ENCODE peak calls at places on chromosome 18, in seven cellular contexts. N is psoas muscle, D is uterus, L is AG04450, R is cardiac muscle cell, Q is stomach, J is heart right ventricle. T is an unnamed sample.
A peak's percentile ranks its signal among the peaks of the same experiment; 100 is the strongest.

GRCh38 chr18:60064271-60064670 is 164.5 kb downstream of the PMAIP1 start:
- DNase-seq in N (no peak), D (no peak), L (no peak), R (no peak), Q (no peak), J (no peak), T (no peak)

GRCh38 chr18:25102657-25103056 is 249.3 kb downstream of the ZNF521 start:
- DNase-seq in N (no peak), D (no peak), L (no peak), R (no peak), Q (no peak), J (no peak), T (no peak)

GRCh38 chr18:45860971-45861370 is 35.5 kb downstream of the SIGLEC15 start:
- DNase-seq in N (no peak), D (no peak), L (no peak), R (no peak), Q (no peak), J (no peak), T (no peak)

GRCh38 chr18:58287626-58288289 is 243.7 kb downstream of the NEDD4L start:
- DNase-seq in N (no peak), D (no peak), L (no peak), R (no peak), Q (peak; percentile 51), J (no peak), T (no peak)

GRCh38 chr18:52499646-52500045 is 159.6 kb downstream of the DCC start:
- DNase-seq in N (no peak), D (no peak), L (no peak), R (no peak), Q (no peak), J (no peak), T (no peak)

GRCh38 chr18:28189400-28190239 is 12.7 kb upstream of the CDH2 start:
- DNase-seq in N (no peak), D (no peak), L (peak; percentile 56), R (peak; percentile 88), Q (peak; percentile 58), J (no peak), T (no peak)

GRCh38 chr18:23658296-23658695 is 4.4 kb downstream of the ANKRD29 start:
- DNase-seq in N (no peak), D (no peak), L (no peak), R (no peak), Q (no peak), J (no peak), T (no peak)

GRCh38 chr18:41985914-41986313 is 30.9 kb downstream of the PIK3C3 start:
- DNase-seq in N (no peak), D (no peak), L (no peak), R (no peak), Q (no peak), J (no peak), T (no peak)

GRCh38 chr18:9673296-9674251 is 34.5 kb upstream of the RAB31 start:
- DNase-seq in N (no peak), D (no peak), L (no peak), R (peak; percentile 81), Q (peak; percentile 74), J (no peak), T (no peak)

GRCh38 chr18:76475450-76476203 is 19.4 kb downstream of the ZNF516 start:
- DNase-seq in N (peak; percentile 75), D (no peak), L (no peak), R (no peak), Q (no peak), J (no peak), T (no peak)

GRCh38 chr18:22700920-22701319 is 232.2 kb upstream of the RBBP8 start:
- DNase-seq in N (no peak), D (no peak), L (no peak), R (no peak), Q (no peak), J (no peak), T (no peak)

GRCh38 chr18:64202836-64203235 is 53.9 kb upstream of the LINC00305 start:
- DNase-seq in N (no peak), D (no peak), L (no peak), R (peak; percentile 1), Q (no peak), J (no peak), T (no peak)

GRCh38 chr18:66958309-66958708 is 354.4 kb upstream of the CDH19 start:
- DNase-seq in N (no peak), D (no peak), L (no peak), R (no peak), Q (no peak), J (no peak), T (no peak)

GRCh38 chr18:44771957-44772917 is 91.5 kb downstream of the SETBP1 start:
- DNase-seq in N (no peak), D (peak; percentile 34), L (no peak), R (no peak), Q (peak; percentile 31), J (peak; percentile 15), T (no peak)

GRCh38 chr18:35817604-35818352 is 154.7 kb upstream of the RMP24 start:
- DNase-seq in N (no peak), D (no peak), L (no peak), R (no peak), Q (no peak), J (no peak), T (no peak)

GRCh38 chr18:58694221-58694620 is 23.0 kb downstream of the MALT1 start:
- DNase-seq in N (no peak), D (no peak), L (no peak), R (no peak), Q (no peak), J (no peak), T (no peak)

GRCh38 chr18:75407468-75408437 is 19.8 kb downstream of the SMIM21 start:
- DNase-seq in N (no peak), D (no peak), L (peak; percentile 3), R (peak; percentile 23), Q (no peak), J (no peak), T (no peak)

GRCh38 chr18:7117390-7118355 is at the start of gene LAMA1:
- DNase-seq in N (no peak), D (no peak), L (no peak), R (peak; percentile 74), Q (no peak), J (no peak), T (no peak)

GRCh38 chr18:48317781-48318381 is 91.3 kb downstream of the ZBTB7C start:
- DNase-seq in N (no peak), D (no peak), L (no peak), R (no peak), Q (no peak), J (no peak), T (no peak)
- TF ChIP-seq CTCF in N (peak; percentile 17), D (no peak), L (no peak), R (no peak), Q (no peak), J (peak; percentile 29), T (peak; percentile 14)

GRCh38 chr18:56146565-56146964 is 491.8 kb downstream of the TXNL1 start:
- DNase-seq in N (no peak), D (no peak), L (no peak), R (no peak), Q (no peak), J (no peak), T (no peak)

GRCh38 chr18:56148373-56148772 is 490.0 kb downstream of the TXNL1 start:
- DNase-seq in N (no peak), D (no peak), L (peak; percentile 49), R (peak; percentile 26), Q (no peak), J (no peak), T (no peak)

DNA sequence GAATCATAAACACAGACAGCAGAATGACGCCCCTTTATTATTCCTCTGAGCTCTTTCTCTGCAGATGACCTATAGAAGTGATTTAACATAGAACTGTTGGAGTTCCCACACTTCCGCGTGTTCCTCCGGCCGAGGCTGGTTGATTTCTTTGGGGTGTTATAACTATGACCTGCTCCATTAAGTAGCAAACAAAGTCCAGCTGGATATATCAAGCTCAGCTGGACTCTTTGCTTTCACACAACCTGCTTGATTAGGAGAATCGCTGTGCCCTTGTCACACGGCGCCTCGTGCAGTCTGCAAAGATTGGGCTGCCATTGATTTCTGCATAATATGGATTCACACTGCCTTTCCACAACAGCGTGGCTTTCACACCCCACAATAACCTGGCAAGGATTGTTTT is 485.8 kb downstream of the TXNL1 start:
- DNase-seq in N (no peak), D (no peak), L (no peak), R (no peak), Q (no peak), J (no peak), T (no peak)
- H3K9me3 ChIP-seq in N (no peaks in the 10 kb centered on the region), D (no peaks in the 10 kb centered on the region), L (no peaks in the 10 kb centered on the region), R (no peaks in the 10 kb centered on the region), Q (no peaks in the 10 kb centered on the region), J (no peaks in the 10 kb centered on the region), T (no peaks in the 10 kb centered on the region)

GRCh38 chr18:21684731-21685130 is 19.8 kb downstream of the ABHD3 start:
- DNase-seq in N (no peak), D (no peak), L (no peak), R (no peak), Q (no peak), J (no peak), T (no peak)
- H3K27ac ChIP-seq in N (no peak overlapping the region), D (no peak overlapping the region), L (no peak overlapping the region), R (no peak overlapping the region), Q (no peak overlapping the region), J (no peak overlapping the region), T (no peak overlapping the region)

GRCh38 chr18:80198994-80199748 is 48.1 kb downstream of the PARD6G start:
- DNase-seq in N (no peak), D (no peak), L (no peak), R (no peak), Q (no peak), J (no peak), T (no peak)

GRCh38 chr18:80198391-80198790 is 48.9 kb downstream of the PARD6G start:
- DNase-seq in N (no peak), D (no peak), L (no peak), R (no peak), Q (no peak), J (no peak), T (no peak)

GRCh38 chr18:80200932-80201672 is 46.2 kb downstream of the PARD6G start:
- DNase-seq in N (no peak), D (no peak), L (no peak), R (no peak), Q (no peak), J (no peak), T (no peak)

GRCh38 chr18:80201739-80202138 is 45.6 kb downstream of the PARD6G start:
- DNase-seq in N (no peak), D (no peak), L (no peak), R (no peak), Q (no peak), J (no peak), T (no peak)

DNA sequence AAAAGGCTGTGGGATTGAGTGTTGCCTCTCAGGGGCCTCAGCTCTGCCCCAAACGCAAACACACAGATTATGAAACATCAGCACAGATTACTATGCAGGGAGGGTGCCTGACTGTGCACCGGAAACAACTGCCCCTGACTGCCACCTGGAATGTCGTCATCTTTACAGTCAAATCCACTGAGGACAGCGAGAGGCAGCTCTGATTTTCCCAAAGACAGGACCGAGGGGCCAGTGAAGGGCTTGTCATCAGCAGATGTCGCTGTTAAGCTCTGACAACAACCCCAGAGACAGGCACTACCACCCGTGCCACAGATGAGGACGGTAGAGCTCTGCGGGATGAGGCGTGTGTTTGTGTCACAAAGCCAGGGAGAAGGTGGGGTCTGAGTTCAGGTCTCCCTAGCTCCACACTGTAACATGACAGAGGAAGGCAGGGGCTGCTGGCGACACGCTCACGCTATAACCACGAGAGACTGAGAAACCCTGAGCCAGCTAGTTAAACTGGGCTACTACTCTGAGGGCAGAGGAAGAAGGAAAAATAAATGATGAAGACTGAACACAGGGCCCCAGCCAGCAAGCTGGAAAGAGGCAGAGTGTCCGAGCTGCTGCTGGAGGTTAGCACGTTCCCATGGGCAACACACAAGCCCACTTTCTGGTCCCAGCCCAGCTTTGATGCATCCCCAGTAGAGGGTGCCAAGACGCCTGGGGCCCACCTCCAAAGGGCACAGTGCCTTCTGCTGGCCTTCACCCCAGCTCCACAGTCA is 47.0 kb downstream of the PARD6G start:
- DNase-seq in N (no peak), D (no peak), L (no peak), R (peak; percentile 10), Q (no peak), J (no peak), T (no peak)
- TF ChIP-seq CTCF in N (peak; percentile 9), D (no peak), L (peak; percentile 14), R (peak; percentile 15), Q (no peak), J (no peak), T (no peak)